ENCODE peak calls at places on chromosomes 3 and 15, in six cellular contexts. D, O, J, N, X and V are unnamed samples.

GRCh38 chr3:11770477-11771381 is 76.0 kb downstream of the TAMM41 start:
- DNase-seq in N (peak), O (peak), X (peak), D (peak), J (peak), V (peak)

GRCh38 chr3:43559961-43560360 is 61.9 kb downstream of the ANO10 start:
- DNase-seq in X (no peak), O (no peak), J (no peak), N (peak), D (no peak), V (no peak)

GRCh38 chr3:66010348-66011097 is 28.2 kb downstream of the MAGI1 start:
- DNase-seq in D (no peak), N (no peak), X (no peak), O (no peak), J (no peak), V (no peak)

GRCh38 chr15:78004919-78005634 is 72.4 kb downstream of the TBC1D2B start:
- DNase-seq in D (peak), O (peak), J (peak), N (peak), X (no peak), V (no peak)

GRCh38 chr3:102034639-102035038 is 185.3 kb downstream of the NFKBIZ start:
- DNase-seq in D (no peak), J (no peak), O (no peak), X (no peak), N (no peak), V (no peak)

GRCh38 chr15:39127925-39128617 is 452.8 kb upstream of the THBS1 start:
- DNase-seq in O (no peak), J (peak), N (peak), X (no peak), D (no peak), V (no peak)

GRCh38 chr3:54433846-54434245 is 311.5 kb downstream of the CACNA2D3 start:
- DNase-seq in O (no peak), J (no peak), X (no peak), D (no peak), N (no peak), V (no peak)

GRCh38 chr3:140695361-140696061 is 17.6 kb downstream of the TRIM42 start:
- DNase-seq in D (no peak), O (no peak), X (no peak), N (no peak), J (no peak), V (no peak)

GRCh38 chr3:170751083-170751893 is 118.7 kb downstream of the RPL22L1 start:
- DNase-seq in O (no peak), D (no peak), J (no peak), X (no peak), N (peak), V (no peak)

GRCh38 chr3:32321095-32321835 is 70.4 kb upstream of the CMTM7 start:
- DNase-seq in J (no peak), X (no peak), O (no peak), D (no peak), N (no peak), V (no peak)

GRCh38 chr15:63483521-63484371 is 20.6 kb upstream of the USP3 start:
- DNase-seq in O (no peak), J (no peak), X (no peak), N (no peak), D (no peak), V (no peak)

GRCh38 chr3:119156868-119157267 is 10.9 kb downstream of the TEX55 start:
- DNase-seq in D (no peak), N (no peak), J (no peak), X (no peak), O (no peak), V (no peak)

GRCh38 chr15:101183226-101183925 is 68.5 kb downstream of the CHSY1 start:
- DNase-seq in J (no peak), O (no peak), D (no peak), N (peak), X (no peak), V (no peak)

GRCh38 chr3:28973621-28974020 is 307.2 kb upstream of the RBMS3 start:
- DNase-seq in N (no peak), X (no peak), O (no peak), J (no peak), D (no peak), V (no peak)

GRCh38 chr3:37763338-37763737 is 98.3 kb upstream of the CTDSPL start:
- DNase-seq in X (no peak), O (no peak), J (no peak), N (no peak), D (no peak), V (no peak)

GRCh38 chr3:100216713-100217112 is 44.1 kb upstream of the TBC1D23 start:
- DNase-seq in X (no peak), N (peak), D (no peak), O (no peak), J (no peak), V (no peak)

GRCh38 chr3:100105536-100105935 is 8.8 kb downstream of the FILIP1L start:
- DNase-seq in J (no peak), X (no peak), O (no peak), D (no peak), N (peak), V (peak)